ENCODE peak calls at places on chromosomes 3 and 15, in six cellular contexts. C, E, M, B, K and W are unnamed samples. For H3K36me3, the result is how much of the 10 kb centered on the place peaks cover.

GRCh38 chr3:131981381-131981780 is 53.4 kb downstream of the CPNE4 start:
- DNase-seq in C (no peak), E (no peak), M (no peak), B (no peak), K (no peak), W (no peak)

GRCh38 chr3:160480931-160481330 is 31.3 kb upstream of the TRIM59 start:
- DNase-seq in C (peak), E (no peak), M (no peak), B (no peak), K (no peak), W (no peak)

GRCh38 chr3:169227911-169228310 is 435.6 kb downstream of the MECOM start:
- DNase-seq in C (peak), E (no peak), M (no peak), B (no peak), K (no peak), W (no peak)

GRCh38 chr15:67043939-67044771 is 21.2 kb upstream of the SMAD3 start:
- DNase-seq in C (peak), E (no peak), M (no peak), B (peak), K (peak), W (peak)

GRCh38 chr3:123286308-123287023 is 84.7 kb downstream of the SEC22A start:
- DNase-seq in C (peak), E (no peak), M (peak), B (no peak), K (peak), W (peak)

GRCh38 chr3:27311400-27311799 is 57.8 kb downstream of the NEK10 start:
- DNase-seq in C (peak), E (no peak), M (no peak), B (no peak), K (peak), W (peak)

GRCh38 chr3:9947025-9947995 is 4.9 kb downstream of the PRRT3 start:
- DNase-seq in C (peak), E (peak), M (peak), B (peak), K (peak), W (peak)

GRCh38 chr15:35071071-35071470 is 14.0 kb downstream of the NANOGP8 start:
- DNase-seq in C (no peak), E (no peak), M (no peak), B (no peak), K (no peak), W (no peak)

GRCh38 chr15:80550219-80550909 is 144.7 kb upstream of the ABHD17C start:
- DNase-seq in C (peak), E (no peak), M (no peak), B (no peak), K (peak), W (no peak)

GRCh38 chr3:105610473-105610872 is 243.8 kb downstream of the ALCAM start:
- DNase-seq in C (no peak), E (no peak), M (no peak), B (no peak), K (no peak), W (no peak)

GRCh38 chr3:139577899-139578298 is 38.4 kb upstream of the RBP1 start:
- DNase-seq in C (no peak), E (no peak), M (no peak), B (no peak), K (no peak), W (peak)
- H3K4me3 ChIP-seq in C (no peak), E (no peak), M (no peak), B (no peak), K (no peak), W (no peak)

GRCh38 chr15:92897620-92898019 is 2.5 kb upstream of the CHD2 start:
- DNase-seq in C (no peak), E (no peak), M (no peak), B (no peak), K (no peak), W (no peak)
- H3K36me3 ChIP-seq in C (under half), E (under half), M (under half), B (under half), K (half or more), W (half or more)

DNA sequence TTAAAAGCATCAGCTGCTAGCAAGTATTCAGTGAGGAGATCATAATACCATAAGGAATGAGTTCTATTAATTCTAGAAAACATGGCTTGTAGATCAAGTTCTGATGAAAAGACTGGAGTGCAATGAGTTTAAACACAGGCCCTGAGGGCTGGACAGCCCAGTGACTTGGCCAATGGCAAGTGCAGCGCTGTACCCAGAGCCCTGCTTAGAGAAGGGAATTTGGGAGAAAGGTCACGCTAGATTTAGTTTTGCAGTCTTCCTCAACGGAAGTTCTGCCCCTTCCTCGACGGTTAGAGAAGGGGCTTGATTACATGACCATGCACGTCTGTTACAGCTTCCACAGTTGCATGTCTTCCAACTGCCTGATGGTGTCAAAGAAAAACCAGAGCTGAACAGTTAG is 4.0 kb downstream of the TMEM212 start:
- DNase-seq in C (no peak), E (no peak), M (no peak), B (no peak), K (no peak), W (no peak)
- H3K4me3 ChIP-seq in C (no peak), E (no peak), M (no peak), B (no peak), K (no peak), W (no peak)

GRCh38 chr3:20185364-20185732 is 658 bp downstream of the SGO1 start:
- DNase-seq in C (peak), E (no peak), M (no peak), B (no peak), K (peak), W (peak)

GRCh38 chr3:20181276-20181675 is 4.7 kb downstream of the SGO1 start:
- DNase-seq in C (no peak), E (no peak), M (no peak), B (no peak), K (no peak), W (no peak)

GRCh38 chr3:20185733-20186599 is at the start of gene SGO1:
- DNase-seq in C (peak), E (peak), M (peak), B (peak), K (peak), W (peak)

GRCh38 chr3:20186600-20187004 is 596 bp upstream of the SGO1 start:
- DNase-seq in C (no peak), E (no peak), M (no peak), B (no peak), K (no peak), W (no peak)

DNA sequence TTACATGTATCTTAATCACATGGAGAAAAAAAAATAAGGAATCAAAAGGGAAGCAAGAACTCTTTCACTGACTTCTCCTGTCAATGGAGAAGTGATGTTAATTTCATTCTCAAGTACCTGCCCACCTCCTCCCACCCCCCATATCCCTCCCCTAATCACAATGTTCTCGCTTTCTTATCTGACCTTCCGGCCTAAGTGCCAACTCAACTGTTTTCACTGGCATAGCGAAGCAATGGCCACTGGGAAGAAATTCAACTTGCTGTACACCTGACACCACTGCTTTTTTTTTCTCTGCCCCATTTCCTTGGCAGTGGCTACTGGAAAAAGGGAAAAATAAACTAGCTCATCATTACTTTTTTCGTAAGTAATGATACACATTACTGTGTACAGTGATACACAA is 3.8 kb downstream of the SGO1 start:
- DNase-seq in C (no peak), E (no peak), M (no peak), B (no peak), K (no peak), W (no peak)
- H3K36me3 ChIP-seq in C (under half), E (under half), M (under half), B (under half), K (under half), W (under half)

GRCh38 chr3:116034797-116035196 is 410.5 kb downstream of the LSAMP start:
- DNase-seq in C (peak), E (no peak), M (no peak), B (no peak), K (no peak), W (no peak)

GRCh38 chr3:116045251-116045770 is 400.0 kb downstream of the LSAMP start:
- DNase-seq in C (no peak), E (no peak), M (no peak), B (no peak), K (no peak), W (no peak)

GRCh38 chr3:116037954-116038911 is 407.1 kb downstream of the LSAMP start:
- DNase-seq in C (no peak), E (no peak), M (no peak), B (no peak), K (no peak), W (no peak)

GRCh38 chr3:116038968-116039950 is 406.0 kb downstream of the LSAMP start:
- DNase-seq in C (no peak), E (no peak), M (no peak), B (no peak), K (no peak), W (no peak)

DNA sequence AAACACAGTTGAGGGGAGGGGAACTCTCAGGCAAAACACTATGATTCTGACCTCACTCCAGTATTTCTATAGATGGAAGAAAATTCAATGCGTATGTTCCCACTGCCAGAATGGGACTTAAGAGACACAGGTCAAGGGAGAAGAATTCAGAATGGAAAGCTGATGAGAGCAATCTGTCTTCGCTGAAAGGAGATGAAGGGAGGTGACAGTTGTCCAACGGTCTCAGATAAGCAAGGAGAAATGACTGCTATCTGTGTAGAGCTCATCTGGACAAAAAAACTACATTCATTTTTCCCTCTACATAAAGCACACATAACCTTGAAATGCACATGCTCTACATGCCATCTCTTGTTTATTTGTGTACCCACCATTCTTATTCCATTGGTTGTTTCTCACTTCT is 405.1 kb downstream of the LSAMP start:
- DNase-seq in C (no peak), E (no peak), M (no peak), B (no peak), K (no peak), W (no peak)
- H3K4me3 ChIP-seq in C (no peak), E (no peak), M (no peak), B (no peak), K (no peak), W (no peak)

GRCh38 chr3:120089089-120089488 is 5.2 kb downstream of the GSK3B start:
- DNase-seq in C (no peak), E (no peak), M (no peak), B (no peak), K (no peak), W (no peak)

GRCh38 chr3:120088622-120089021 is 5.6 kb downstream of the GSK3B start:
- DNase-seq in C (no peak), E (no peak), M (no peak), B (no peak), K (no peak), W (no peak)

GRCh38 chr3:120093119-120093922 is 926 bp downstream of the GSK3B start:
- DNase-seq in C (peak), E (no peak), M (peak), B (no peak), K (no peak), W (peak)

GRCh38 chr3:120092444-120092843 is 1.8 kb downstream of the GSK3B start:
- DNase-seq in C (no peak), E (no peak), M (no peak), B (no peak), K (no peak), W (no peak)

GRCh38 chr3:120090422-120090821 is 3.8 kb downstream of the GSK3B start:
- DNase-seq in C (no peak), E (no peak), M (no peak), B (no peak), K (no peak), W (no peak)
- H3K36me3 ChIP-seq in C (under half), E (under half), M (under half), B (under half), K (under half), W (under half)

GRCh38 chr3:18444597-18445420 is 19.7 kb upstream of the SATB1 start:
- DNase-seq in C (peak), E (peak), M (no peak), B (peak), K (peak), W (peak)

GRCh38 chr3:18441521-18441920 is 16.4 kb upstream of the SATB1 start:
- DNase-seq in C (no peak), E (no peak), M (no peak), B (no peak), K (no peak), W (no peak)

GRCh38 chr3:18443670-18444596 is 18.8 kb upstream of the SATB1 start:
- DNase-seq in C (no peak), E (peak), M (no peak), B (no peak), K (no peak), W (no peak)

GRCh38 chr3:18445421-18446066 is 20.4 kb upstream of the SATB1 start:
- DNase-seq in C (no peak), E (no peak), M (no peak), B (no peak), K (no peak), W (no peak)

GRCh38 chr3:18442743-18443669 is 17.9 kb upstream of the SATB1 start:
- DNase-seq in C (no peak), E (no peak), M (no peak), B (no peak), K (no peak), W (no peak)
- H3K4me3 ChIP-seq in C (no peak), E (peak), M (peak), B (peak), K (no peak), W (no peak)

GRCh38 chr3:52512727-52513126 is 17.6 kb downstream of the STAB1 start:
- DNase-seq in C (no peak), E (no peak), M (no peak), B (no peak), K (no peak), W (no peak)

GRCh38 chr3:52516509-52517195 is 17.0 kb downstream of the NT5DC2 start:
- DNase-seq in C (no peak), E (no peak), M (no peak), B (no peak), K (no peak), W (no peak)

GRCh38 chr3:52512105-52512504 is 17.0 kb downstream of the STAB1 start:
- DNase-seq in C (no peak), E (no peak), M (no peak), B (no peak), K (no peak), W (no peak)

GRCh38 chr3:52513281-52513680 is 18.1 kb downstream of the STAB1 start:
- DNase-seq in C (no peak), E (no peak), M (no peak), B (no peak), K (no peak), W (no peak)

GRCh38 chr3:52514576-52514975 is 19.1 kb downstream of the NT5DC2 start:
- DNase-seq in C (no peak), E (no peak), M (no peak), B (no peak), K (no peak), W (no peak)
- H3K36me3 ChIP-seq in C (under half), E (under half), M (half or more), B (under half), K (under half), W (under half)

GRCh38 chr15:26178821-26179220 is 315.7 kb upstream of the ATP10A start:
- DNase-seq in C (no peak), E (no peak), M (no peak), B (no peak), K (no peak), W (no peak)
- H3K4me3 ChIP-seq in C (no peak), E (no peak), M (no peak), B (no peak), K (no peak), W (no peak)

GRCh38 chr3:47849186-47850061 is 46.5 kb downstream of the DHX30 start:
- DNase-seq in C (no peak), E (no peak), M (no peak), B (no peak), K (no peak), W (no peak)

GRCh38 chr3:47852604-47853397 is 49.9 kb downstream of the DHX30 start:
- DNase-seq in C (no peak), E (no peak), M (no peak), B (no peak), K (no peak), W (no peak)

GRCh38 chr3:47850062-47850802 is 47.3 kb downstream of the DHX30 start:
- DNase-seq in C (peak), E (no peak), M (no peak), B (no peak), K (peak), W (no peak)

GRCh38 chr3:47851888-47852603 is 49.1 kb downstream of the DHX30 start:
- DNase-seq in C (no peak), E (no peak), M (no peak), B (no peak), K (no peak), W (no peak)

GRCh38 chr3:47850803-47851417 is 48.0 kb downstream of the DHX30 start:
- DNase-seq in C (no peak), E (no peak), M (no peak), B (no peak), K (no peak), W (no peak)
- H3K36me3 ChIP-seq in C (half or more), E (half or more), M (half or more), B (half or more), K (half or more), W (under half)